ENCODE peak calls at places on chromosomes 5 and 9, in six cellular contexts. One of them, this sample, is unnamed.

GRCh38 chr5:132814441-132815294 is 1.6 kb downstream of the SOWAHA start:
- DNase-seq in choroid plexus epithelial cell: no peak
- DNase-seq in brain microvascular endothelial cell: no peak
- DNase-seq in HepG2: no peak
- DNase-seq in endodermal cell: peak; percentile 83
- DNase-seq in coronary artery: no peak
- DNase-seq in this sample: no peak

GRCh38 chr5:139340051-139340450 is 1.6 kb upstream of the PAIP2 start:
- DNase-seq in coronary artery: no peak
- DNase-seq in choroid plexus epithelial cell: no peak
- DNase-seq in endodermal cell: no peak
- DNase-seq in brain microvascular endothelial cell: peak; percentile 14
- DNase-seq in HepG2: no peak
- DNase-seq in this sample: no peak

GRCh38 chr9:69573666-69574456 is 98.3 kb downstream of the APBA1 start:
- DNase-seq in endodermal cell: no peak
- DNase-seq in choroid plexus epithelial cell: peak; percentile 64
- DNase-seq in brain microvascular endothelial cell: peak; percentile 72
- DNase-seq in coronary artery: no peak
- DNase-seq in HepG2: no peak
- DNase-seq in this sample: no peak

GRCh38 chr5:55160493-55161209 is 680 bp downstream of the GPX8 start:
- DNase-seq in endodermal cell: peak; percentile 72
- DNase-seq in choroid plexus epithelial cell: peak; percentile 98
- DNase-seq in brain microvascular endothelial cell: peak; percentile 94
- DNase-seq in coronary artery: peak; percentile 79
- DNase-seq in HepG2: no peak
- DNase-seq in this sample: peak; percentile 83

GRCh38 chr5:1254196-1254595 is 29.0 kb downstream of the SLC6A18 start:
- DNase-seq in endodermal cell: no peak
- DNase-seq in choroid plexus epithelial cell: no peak
- DNase-seq in HepG2: no peak
- DNase-seq in brain microvascular endothelial cell: no peak
- DNase-seq in coronary artery: no peak
- DNase-seq in this sample: no peak

GRCh38 chr9:113899205-113899604 is 23.1 kb downstream of the ZNF618 start:
- DNase-seq in endodermal cell: no peak
- DNase-seq in coronary artery: peak; percentile 19
- DNase-seq in choroid plexus epithelial cell: no peak
- DNase-seq in brain microvascular endothelial cell: no peak
- DNase-seq in HepG2: no peak
- DNase-seq in this sample: no peak

GRCh38 chr9:137305788-137306545 is 3.9 kb upstream of the NRARP start:
- DNase-seq in endodermal cell: peak; percentile 65
- DNase-seq in HepG2: no peak
- DNase-seq in coronary artery: no peak
- DNase-seq in choroid plexus epithelial cell: no peak
- DNase-seq in brain microvascular endothelial cell: no peak
- DNase-seq in this sample: no peak

GRCh38 chr5:120684213-120684612 is 220.1 kb downstream of the PRR16 start:
- DNase-seq in choroid plexus epithelial cell: peak; percentile 60
- DNase-seq in endodermal cell: no peak
- DNase-seq in coronary artery: no peak
- DNase-seq in brain microvascular endothelial cell: no peak
- DNase-seq in HepG2: no peak
- DNase-seq in this sample: no peak

GRCh38 chr9:130996672-130997394 is 12.1 kb upstream of the LAMC3 start:
- DNase-seq in HepG2: no peak
- DNase-seq in choroid plexus epithelial cell: no peak
- DNase-seq in coronary artery: no peak
- DNase-seq in endodermal cell: no peak
- DNase-seq in brain microvascular endothelial cell: no peak
- DNase-seq in this sample: no peak

GRCh38 chr5:171336486-171337206 is 27.6 kb downstream of the TLX3 start:
- DNase-seq in choroid plexus epithelial cell: peak; percentile 79
- DNase-seq in coronary artery: no peak
- DNase-seq in endodermal cell: peak; percentile 79
- DNase-seq in HepG2: no peak
- DNase-seq in brain microvascular endothelial cell: peak; percentile 43
- DNase-seq in this sample: peak; percentile 8

GRCh38 chr5:116520706-116521105 is 53.9 kb downstream of the SEMA6A start:
- DNase-seq in coronary artery: no peak
- DNase-seq in endodermal cell: no peak
- DNase-seq in brain microvascular endothelial cell: no peak
- DNase-seq in choroid plexus epithelial cell: no peak
- DNase-seq in HepG2: no peak
- DNase-seq in this sample: no peak

GRCh38 chr9:87880683-87881082 is 2.0 kb upstream of the SPATA31E1 start:
- DNase-seq in HepG2: no peak
- DNase-seq in choroid plexus epithelial cell: no peak
- DNase-seq in endodermal cell: peak; percentile 38
- DNase-seq in brain microvascular endothelial cell: no peak
- DNase-seq in coronary artery: no peak
- DNase-seq in this sample: no peak

GRCh38 chr5:38446029-38446522 is 110.4 kb downstream of the LIFR start:
- DNase-seq in choroid plexus epithelial cell: no peak
- DNase-seq in endodermal cell: no peak
- DNase-seq in coronary artery: no peak
- DNase-seq in HepG2: no peak
- DNase-seq in brain microvascular endothelial cell: no peak
- DNase-seq in this sample: no peak

GRCh38 chr5:1007221-1007680 is 1.4 kb upstream of the NKD2 start:
- DNase-seq in coronary artery: no peak
- DNase-seq in HepG2: no peak
- DNase-seq in brain microvascular endothelial cell: no peak
- DNase-seq in endodermal cell: peak; percentile 57
- DNase-seq in choroid plexus epithelial cell: no peak
- DNase-seq in this sample: no peak

GRCh38 chr9:99822096-99822595 is 461 bp downstream of the NR4A3 start:
- DNase-seq in HepG2: no peak
- DNase-seq in endodermal cell: no peak
- DNase-seq in coronary artery: no peak
- DNase-seq in brain microvascular endothelial cell: no peak
- DNase-seq in choroid plexus epithelial cell: peak; percentile 42
- DNase-seq in this sample: no peak

GRCh38 chr5:78627175-78627574 is 21.4 kb downstream of the LHFPL2 start:
- DNase-seq in brain microvascular endothelial cell: no peak
- DNase-seq in choroid plexus epithelial cell: peak; percentile 78
- DNase-seq in coronary artery: no peak
- DNase-seq in endodermal cell: peak; percentile 49
- DNase-seq in HepG2: no peak
- DNase-seq in this sample: no peak

GRCh38 chr9:121651014-121651294 is 480 bp upstream of the DAB2IP start:
- DNase-seq in coronary artery: no peak
- DNase-seq in HepG2: no peak
- DNase-seq in endodermal cell: no peak
- DNase-seq in brain microvascular endothelial cell: no peak
- DNase-seq in choroid plexus epithelial cell: no peak
- DNase-seq in this sample: no peak
- H3K4me3 ChIP-seq in coronary artery: peak overlapping the region; percentile 77
- H3K4me3 ChIP-seq in HepG2: peak overlapping the region; percentile 65
- H3K4me3 ChIP-seq in endodermal cell: peak overlapping the region; percentile 90
- H3K4me3 ChIP-seq in brain microvascular endothelial cell: no peak overlapping the region
- H3K4me3 ChIP-seq in choroid plexus epithelial cell: no peak overlapping the region
- H3K4me3 ChIP-seq in this sample: peak overlapping the region; percentile 37

DNA sequence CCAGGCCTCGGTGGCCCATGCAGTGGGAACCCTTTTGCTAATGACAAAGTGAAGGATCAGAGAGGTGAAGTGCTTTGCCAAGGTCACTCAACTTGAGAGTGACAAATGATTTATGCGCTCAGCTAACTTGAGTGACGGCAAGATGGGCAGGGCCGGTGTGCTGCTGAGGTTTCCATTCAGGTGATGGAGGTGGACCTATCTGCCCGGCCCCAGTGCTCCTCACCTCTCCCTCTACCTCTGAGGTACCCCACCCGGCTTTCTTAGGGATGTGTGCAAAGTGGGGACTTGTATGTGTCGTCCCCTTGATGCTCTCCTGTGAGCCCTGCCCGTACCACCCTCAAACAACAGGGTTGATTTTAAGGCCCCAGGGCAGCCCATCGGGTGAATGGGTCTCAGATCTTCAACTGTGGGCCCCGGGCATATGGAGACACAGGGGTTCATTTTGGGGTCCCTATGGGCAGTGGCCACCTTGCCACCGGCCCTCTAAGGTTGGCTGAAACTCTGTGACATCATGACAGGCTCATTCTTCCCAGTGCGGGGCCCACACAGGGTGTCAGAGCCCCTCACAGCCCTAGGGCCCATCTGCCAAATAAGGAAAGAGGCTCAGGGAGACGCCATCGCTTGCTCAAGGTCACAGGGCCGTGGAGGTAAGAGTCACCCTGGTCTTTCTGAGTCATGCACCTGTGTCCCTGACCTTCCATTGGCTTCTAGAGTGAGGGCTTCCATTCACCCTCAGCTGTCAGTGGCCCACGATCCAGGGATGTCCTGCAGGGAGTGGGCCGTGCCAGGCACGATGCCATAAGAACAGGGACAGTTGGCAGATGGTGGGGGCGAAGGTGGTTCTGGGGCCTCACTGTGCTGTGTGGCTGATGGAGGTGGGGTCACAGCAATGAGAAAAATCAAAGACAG is 170.6 kb upstream of the MVB12B start:
- DNase-seq in endodermal cell: no peak
- DNase-seq in brain microvascular endothelial cell: no peak
- DNase-seq in choroid plexus epithelial cell: no peak
- DNase-seq in HepG2: no peak
- DNase-seq in coronary artery: peak; percentile 52
- DNase-seq in this sample: no peak
- TF ChIP-seq CTCF in endodermal cell: no peak
- TF ChIP-seq CTCF in brain microvascular endothelial cell: no peak
- TF ChIP-seq CTCF in choroid plexus epithelial cell: no peak
- TF ChIP-seq CTCF in HepG2: no peak
- TF ChIP-seq CTCF in coronary artery: no peak
- TF ChIP-seq CTCF in this sample: no peak

DNA sequence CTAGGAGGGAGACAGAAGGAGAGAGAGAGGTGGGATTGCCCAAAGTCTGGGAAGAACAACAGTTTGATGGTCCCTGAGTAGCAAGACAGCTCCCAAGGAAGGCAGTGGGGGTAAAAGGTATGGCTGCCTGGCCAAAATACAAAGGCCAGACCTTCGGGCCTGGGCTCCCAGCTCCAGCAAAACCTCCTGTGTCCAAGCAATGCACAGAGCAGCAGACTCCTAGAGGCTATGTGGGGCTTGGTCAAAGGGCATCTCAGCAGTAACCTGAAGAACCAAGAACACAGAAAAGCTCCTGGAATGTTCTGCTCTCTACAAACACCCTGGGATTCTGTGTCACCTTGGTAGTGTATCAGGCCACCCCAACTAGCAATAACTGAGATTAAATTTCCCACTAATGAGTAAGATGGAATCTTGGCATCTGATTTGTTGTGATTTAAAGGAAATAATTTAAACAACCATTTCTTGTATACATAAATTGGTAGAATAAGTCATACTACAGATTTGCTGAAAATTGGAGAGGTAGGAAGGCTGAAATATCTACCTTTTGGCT is 158.6 kb downstream of the GLIS3 start:
- DNase-seq in HepG2: no peak
- DNase-seq in choroid plexus epithelial cell: peak; percentile 38
- DNase-seq in coronary artery: no peak
- DNase-seq in brain microvascular endothelial cell: no peak
- DNase-seq in endodermal cell: no peak
- DNase-seq in this sample: no peak
- H3K4me3 ChIP-seq in HepG2: no peak overlapping the region
- H3K4me3 ChIP-seq in choroid plexus epithelial cell: no peak overlapping the region
- H3K4me3 ChIP-seq in coronary artery: no peak overlapping the region
- H3K4me3 ChIP-seq in brain microvascular endothelial cell: no peak overlapping the region
- H3K4me3 ChIP-seq in endodermal cell: no peak overlapping the region
- H3K4me3 ChIP-seq in this sample: no peak overlapping the region

GRCh38 chr9:12426198-12426864 is 266.9 kb upstream of the TYRP1 start:
- DNase-seq in brain microvascular endothelial cell: no peak
- DNase-seq in choroid plexus epithelial cell: peak; percentile 60
- DNase-seq in endodermal cell: peak; percentile 57
- DNase-seq in coronary artery: no peak
- DNase-seq in HepG2: no peak
- DNase-seq in this sample: no peak
- TF ChIP-seq CTCF in brain microvascular endothelial cell: no peak
- TF ChIP-seq CTCF in choroid plexus epithelial cell: peak; percentile 30
- TF ChIP-seq CTCF in endodermal cell: peak; percentile 73
- TF ChIP-seq CTCF in coronary artery: no peak
- TF ChIP-seq CTCF in HepG2: no peak
- TF ChIP-seq CTCF in this sample: peak; percentile 49

GRCh38 chr9:36142510-36143161 is 6.1 kb downstream of the GLIPR2 start:
- DNase-seq in brain microvascular endothelial cell: no peak
- DNase-seq in coronary artery: no peak
- DNase-seq in HepG2: no peak
- DNase-seq in choroid plexus epithelial cell: peak; percentile 57
- DNase-seq in endodermal cell: no peak
- DNase-seq in this sample: no peak
- H3K4me3 ChIP-seq in brain microvascular endothelial cell: no peak overlapping the region
- H3K4me3 ChIP-seq in coronary artery: peak overlapping the region; percentile 63
- H3K4me3 ChIP-seq in HepG2: peak overlapping the region; percentile 3
- H3K4me3 ChIP-seq in choroid plexus epithelial cell: no peak overlapping the region
- H3K4me3 ChIP-seq in endodermal cell: no peak overlapping the region
- H3K4me3 ChIP-seq in this sample: no peak overlapping the region

GRCh38 chr9:120735009-120735408 is 20.7 kb upstream of the MEGF9 start:
- DNase-seq in coronary artery: no peak
- DNase-seq in choroid plexus epithelial cell: no peak
- DNase-seq in endodermal cell: no peak
- DNase-seq in HepG2: no peak
- DNase-seq in brain microvascular endothelial cell: no peak
- DNase-seq in this sample: no peak
- TF ChIP-seq CTCF in coronary artery: no peak
- TF ChIP-seq CTCF in choroid plexus epithelial cell: no peak
- TF ChIP-seq CTCF in endodermal cell: no peak
- TF ChIP-seq CTCF in HepG2: no peak
- TF ChIP-seq CTCF in brain microvascular endothelial cell: no peak
- TF ChIP-seq CTCF in this sample: no peak

GRCh38 chr5:28077291-28078240 is 1039.2 kb upstream of the CDH9 start:
- DNase-seq in brain microvascular endothelial cell: no peak
- DNase-seq in endodermal cell: no peak
- DNase-seq in HepG2: no peak
- DNase-seq in coronary artery: no peak
- DNase-seq in choroid plexus epithelial cell: no peak
- DNase-seq in this sample: no peak
- H3K4me3 ChIP-seq in brain microvascular endothelial cell: no peak overlapping the region
- H3K4me3 ChIP-seq in endodermal cell: no peak overlapping the region
- H3K4me3 ChIP-seq in HepG2: no peak overlapping the region
- H3K4me3 ChIP-seq in coronary artery: no peak overlapping the region
- H3K4me3 ChIP-seq in choroid plexus epithelial cell: no peak overlapping the region
- H3K4me3 ChIP-seq in this sample: no peak overlapping the region

GRCh38 chr9:134420281-134420835 is 94.1 kb downstream of the RXRA start:
- DNase-seq in choroid plexus epithelial cell: no peak
- DNase-seq in coronary artery: no peak
- DNase-seq in HepG2: no peak
- DNase-seq in brain microvascular endothelial cell: no peak
- DNase-seq in endodermal cell: no peak
- DNase-seq in this sample: no peak
- TF ChIP-seq CTCF in choroid plexus epithelial cell: no peak
- TF ChIP-seq CTCF in coronary artery: no peak
- TF ChIP-seq CTCF in HepG2: no peak
- TF ChIP-seq CTCF in brain microvascular endothelial cell: no peak
- TF ChIP-seq CTCF in endodermal cell: no peak
- TF ChIP-seq CTCF in this sample: no peak

This sample was measured in retinal pigment epithelial cell.